ENCODE peak calls at places on chromosomes 7 and 10, in eight cellular contexts. M is WTC11, T is H54, O is activated gamma-delta T cell, G is HTR-8/SVneo, R is LNCaP clone FGC, C is neural crest cell, W is progenitor cell of endocrine pancreas. D is an unnamed sample.

GRCh38 chr7:134155871-134156270 is 28.7 kb downstream of the LRGUK start:
- DNase-seq in T (no peak), O (no peak), W (no peak), G (no peak), R (no peak), C (no peak), M (no peak), D (no peak)

GRCh38 chr10:125021686-125022374 is 79.9 kb downstream of the ZRANB1 start:
- DNase-seq in M (no peak), C (no peak), R (no peak), T (no peak), G (no peak), O (no peak), W (no peak), D (no peak)

GRCh38 chr10:120052964-120053363 is 160.4 kb downstream of the SEC23IP start:
- DNase-seq in T (no peak), G (no peak), M (no peak), W (no peak), C (no peak), O (no peak), R (peak; percentile 87), D (no peak)

GRCh38 chr7:45992831-45993230 is 71.8 kb upstream of the IGFBP3 start:
- DNase-seq in R (no peak), T (no peak), W (no peak), M (no peak), C (no peak), O (no peak), G (no peak), D (no peak)

GRCh38 chr10:129344506-129344905 is 122.5 kb upstream of the MGMT start:
- DNase-seq in R (no peak), G (no peak), O (no peak), T (no peak), W (no peak), C (no peak), M (no peak), D (no peak)

GRCh38 chr7:5755704-5756131 is 25.7 kb downstream of the RNF216 start:
- DNase-seq in G (no peak), R (no peak), W (no peak), O (no peak), M (no peak), T (no peak), C (no peak), D (no peak)

GRCh38 chr7:42254217-42254616 is 17.2 kb upstream of the GLI3 start:
- DNase-seq in R (no peak), W (no peak), T (no peak), M (no peak), O (no peak), C (no peak), G (no peak), D (no peak)

GRCh38 chr7:155069992-155070827 is at the start of gene HTR5A:
- DNase-seq in R (peak; percentile 65), G (peak; percentile 73), M (peak; percentile 96), W (peak; percentile 94), C (peak; percentile 93), O (peak; percentile 43), T (peak; percentile 64), D (peak; percentile 93)

GRCh38 chr10:109963439-109963838 is 40.1 kb upstream of the XPNPEP1 start:
- DNase-seq in G (no peak), W (no peak), C (no peak), M (no peak), O (no peak), T (no peak), R (no peak), D (no peak)

GRCh38 chr10:95604630-95605029 is 43.5 kb upstream of the SORBS1 start:
- DNase-seq in O (no peak), R (no peak), C (no peak), T (no peak), M (no peak), G (no peak), W (no peak), D (no peak)

GRCh38 chr7:117117172-117117571 is 163.9 kb downstream of the ST7 start:
- DNase-seq in M (no peak), T (no peak), R (no peak), W (no peak), C (no peak), O (no peak), G (no peak), D (no peak)

GRCh38 chr7:20508109-20508508 is 107.4 kb upstream of the ABCB5 start:
- DNase-seq in M (no peak), G (no peak), W (no peak), R (peak; percentile 6), O (no peak), T (no peak), C (no peak), D (no peak)

GRCh38 chr7:3244241-3244814 is 56.7 kb upstream of the SDK1 start:
- DNase-seq in G (peak; percentile 84), T (peak; percentile 78), C (no peak), W (no peak), O (no peak), R (no peak), M (no peak), D (no peak)

GRCh38 chr10:71078454-71079145 is 133.8 kb upstream of the UNC5B start:
- DNase-seq in C (no peak), G (no peak), W (peak; percentile 5), R (no peak), T (no peak), O (no peak), M (peak; percentile 3), D (no peak)

GRCh38 chr7:49791089-49791741 is 17.8 kb downstream of the VWC2 start:
- DNase-seq in M (peak; percentile 48), O (no peak), W (no peak), T (no peak), G (no peak), R (peak; percentile 45), C (peak; percentile 40), D (peak; percentile 51)

GRCh38 chr10:77339156-77339555 is 298.5 kb downstream of the KCNMA1 start:
- DNase-seq in W (no peak), M (no peak), O (no peak), G (no peak), R (no peak), T (no peak), C (no peak), D (no peak)

GRCh38 chr10:27744478-27745379 is 890 bp downstream of the MKX start:
- DNase-seq in M (peak; percentile 53), T (peak; percentile 34), O (no peak), R (no peak), W (peak; percentile 16), C (peak; percentile 34), G (no peak), D (no peak)

GRCh38 chr10:42985436-42986316 is 91.2 kb upstream of the RET start:
- DNase-seq in C (no peak), T (no peak), W (no peak), O (no peak), M (no peak), G (no peak), R (no peak), D (no peak)

GRCh38 chr10:84217746-84218145 is 7.6 kb downstream of the LRIT2 start:
- DNase-seq in C (no peak), O (no peak), T (no peak), M (no peak), W (no peak), G (no peak), R (no peak), D (no peak)

GRCh38 chr10:105952153-105952552 is 1212.4 kb downstream of the SORCS1 start:
- DNase-seq in R (no peak), C (no peak), G (no peak), M (peak; percentile 22), W (peak; percentile 9), T (no peak), O (no peak), D (peak; percentile 27)

GRCh38 chr7:5139998-5140397 is 50.0 kb upstream of the WIPI2 start:
- DNase-seq in T (no peak), W (peak; percentile 19), R (no peak), M (peak; percentile 65), O (no peak), C (peak; percentile 40), G (no peak), D (peak; percentile 3)

GRCh38 chr10:96673318-96674099 is 46.8 kb downstream of the PIK3AP1 start:
- DNase-seq in W (no peak), T (no peak), R (no peak), C (no peak), M (no peak), O (no peak), G (peak; percentile 45), D (no peak)

GRCh38 chr7:70017371-70017770 is 419.1 kb downstream of the AUTS2 start:
- DNase-seq in T (no peak), C (no peak), M (no peak), R (no peak), O (no peak), G (no peak), W (no peak), D (no peak)

GRCh38 chr7:82234457-82235049 is 209.0 kb downstream of the CACNA2D1 start:
- DNase-seq in M (no peak), O (no peak), C (no peak), T (no peak), G (no peak), W (no peak), R (no peak), D (peak; percentile 23)

GRCh38 chr7:138359891-138360582 is 100.0 kb upstream of the TRIM24 start:
- DNase-seq in R (no peak), C (no peak), T (no peak), W (no peak), G (no peak), O (no peak), M (no peak), D (no peak)

GRCh38 chr7:153847828-153848227 is 204.4 kb upstream of the DPP6 start:
- DNase-seq in C (no peak), G (no peak), M (no peak), R (no peak), T (no peak), O (no peak), W (no peak), D (no peak)

GRCh38 chr7:98418636-98419315 is 17.9 kb upstream of the BAIAP2L1 start:
- DNase-seq in W (no peak), R (peak; percentile 40), C (no peak), M (no peak), T (peak; percentile 96), O (no peak), G (peak; percentile 72), D (no peak)

GRCh38 chr7:37342665-37343471 is 105.8 kb downstream of the ELMO1 start:
- DNase-seq in G (no peak), C (no peak), O (peak; percentile 12), M (no peak), T (peak; percentile 24), W (no peak), R (no peak), D (no peak)

GRCh38 chr7:25075459-25075858 is 49.6 kb downstream of the CYCS start:
- DNase-seq in W (no peak), M (no peak), T (no peak), R (no peak), G (no peak), O (no peak), C (no peak), D (no peak)

GRCh38 chr10:22712959-22713852 is 1.2 kb downstream of the PIP4K2A start:
- DNase-seq in C (peak; percentile 6), R (no peak), W (peak; percentile 20), M (peak; percentile 28), G (no peak), O (peak; percentile 44), T (peak; percentile 20), D (peak; percentile 14)

GRCh38 chr10:12631787-12632562 is 282.6 kb downstream of the CAMK1D start:
- DNase-seq in G (no peak), O (no peak), M (no peak), R (peak; percentile 79), T (no peak), W (no peak), C (no peak), D (no peak)

GRCh38 chr7:1966631-1967200 is 266.0 kb downstream of the MAD1L1 start:
- DNase-seq in O (no peak), R (no peak), W (no peak), M (no peak), C (no peak), G (no peak), T (no peak), D (no peak)

GRCh38 chr10:129744896-129745750 is 219.0 kb downstream of the EBF3 start:
- DNase-seq in R (no peak), G (no peak), C (no peak), O (no peak), T (no peak), M (peak; percentile 2), W (no peak), D (no peak)

GRCh38 chr10:61973169-61973568 is 71.7 kb downstream of the ARID5B start:
- DNase-seq in C (no peak), G (no peak), T (no peak), M (no peak), W (no peak), R (no peak), O (no peak), D (no peak)